ENCODE peak calls at places on chromosomes 1 and 21, in four cellular contexts. S is GM06990, N is tibial artery, H is mammary epithelial cell. Y is an unnamed sample.

GRCh38 chr1:204577794-204578478 is 61.7 kb downstream of the MDM4 start:
- DNase-seq in S (no peak), H (no peak), N (no peak), Y (no peak)

GRCh38 chr1:221637641-221638041 is 104.2 kb downstream of the DUSP10 start:
- DNase-seq in S (no peak), N (no peak), H (no peak), Y (peak)

GRCh38 chr1:13407811-13408210 is 2.4 kb upstream of the PRAMEF20 start:
- DNase-seq in S (no peak), H (no peak), N (no peak), Y (no peak)

GRCh38 chr1:153490272-153491051 is 30.0 kb upstream of the S100A7 start:
- DNase-seq in N (peak), H (peak), S (no peak), Y (peak)

GRCh38 chr1:4820543-4820942 is 166.1 kb downstream of the AJAP1 start:
- DNase-seq in N (no peak), H (no peak), S (no peak), Y (no peak)

GRCh38 chr1:47699492-47700220 is 261.8 kb downstream of the FOXD2 start:
- DNase-seq in H (no peak), S (no peak), N (no peak), Y (peak)

GRCh38 chr1:40796939-40797667 is 13.5 kb downstream of the KCNQ4 start:
- DNase-seq in S (no peak), H (no peak), N (peak), Y (no peak)

GRCh38 chr1:10824821-10825540 is 28.5 kb upstream of the CASZ1 start:
- DNase-seq in H (peak), N (no peak), S (no peak), Y (peak)

GRCh38 chr1:222641269-222641948 is 23.5 kb downstream of the MIA3 start:
- DNase-seq in S (no peak), N (no peak), H (no peak), Y (no peak)

GRCh38 chr1:211789641-211790464 is 40.7 kb downstream of the LPGAT1 start:
- DNase-seq in N (no peak), S (no peak), H (no peak), Y (no peak)

GRCh38 chr1:11354893-11355593 is 82.0 kb downstream of the UBIAD1 start:
- DNase-seq in S (no peak), N (no peak), H (no peak), Y (no peak)

GRCh38 chr1:244246334-244246733 is 195.3 kb downstream of the ZBTB18 start:
- DNase-seq in S (no peak), H (no peak), N (no peak), Y (no peak)

GRCh38 chr1:78743626-78744025 is 94.0 kb downstream of the IFI44 start:
- DNase-seq in S (no peak), H (peak), N (no peak), Y (peak)

GRCh38 chr1:205519541-205520131 is 15.2 kb downstream of the CDK18 start:
- DNase-seq in H (no peak), S (no peak), N (no peak), Y (no peak)

GRCh38 chr1:15935056-15935950 is 40.6 kb downstream of the ZBTB17 start:
- DNase-seq in N (no peak), S (no peak), H (no peak), Y (no peak)

GRCh38 chr1:199758626-199759255 is 268.8 kb upstream of the NR5A2 start:
- DNase-seq in N (no peak), H (peak), S (no peak), Y (peak)

GRCh38 chr1:23168079-23168461 is 586 bp downstream of the LUZP1 start:
- DNase-seq in N (no peak), S (no peak), H (no peak), Y (no peak)

GRCh38 chr1:43004587-43005459 is 46.2 kb upstream of the SLC2A1 start:
- DNase-seq in S (no peak), N (no peak), H (no peak), Y (no peak)

GRCh38 chr1:7012461-7012924 is 227.2 kb downstream of the CAMTA1 start:
- DNase-seq in H (no peak), N (no peak), S (no peak), Y (no peak)

GRCh38 chr1:183898610-183899009 is 93.7 kb downstream of the RGL1 start:
- DNase-seq in H (no peak), N (no peak), S (no peak), Y (no peak)

GRCh38 chr1:239718997-239719628 is 332.7 kb downstream of the CHRM3 start:
- DNase-seq in H (no peak), N (no peak), S (no peak), Y (no peak)

GRCh38 chr1:67688526-67689219 is 3.7 kb downstream of the GADD45A start:
- DNase-seq in S (no peak), H (no peak), N (no peak), Y (no peak)

GRCh38 chr1:201214461-201214860 is 23.8 kb downstream of the IGFN1 start:
- DNase-seq in S (no peak), N (no peak), H (no peak), Y (no peak)

GRCh38 chr1:181151378-181152326 is 63.2 kb downstream of the IER5 start:
- DNase-seq in N (no peak), S (no peak), H (no peak), Y (peak)

GRCh38 chr1:114231301-114231700 is 77.6 kb upstream of the SYT6 start:
- DNase-seq in H (no peak), N (no peak), S (no peak), Y (no peak)

GRCh38 chr21:31198575-31198974 is 145.5 kb downstream of the TIAM1 start:
- DNase-seq in N (no peak), S (no peak), H (peak), Y (peak)

GRCh38 chr1:1292442-1292779 is 12.2 kb downstream of the SCNN1D start:
- DNase-seq in N (no peak), H (no peak), S (no peak), Y (no peak)

GRCh38 chr1:39098569-39099250 is 72.6 kb downstream of the NDUFS5 start:
- DNase-seq in N (peak), H (peak), S (peak), Y (peak)

GRCh38 chr1:232561381-232561780 is 68.6 kb downstream of the SIPA1L2 start:
- DNase-seq in N (no peak), H (no peak), S (no peak), Y (no peak)

GRCh38 chr1:219661464-219662092 is 48.7 kb upstream of the ZC3H11B start:
- DNase-seq in H (no peak), N (no peak), S (no peak), Y (no peak)

GRCh38 chr1:98369463-98369862 is 292.1 kb upstream of the SNX7 start:
- DNase-seq in H (no peak), S (no peak), N (no peak), Y (peak)

GRCh38 chr1:178945763-178946266 is 74.9 kb upstream of the ANGPTL1 start:
- DNase-seq in N (no peak), H (peak), S (no peak), Y (peak)
- H3K4me3 ChIP-seq in N (no peak), H (peak), S (no peak), Y (no peak)

GRCh38 chr1:197331565-197331964 is 63.5 kb downstream of the CRB1 start:
- DNase-seq in H (no peak), N (no peak), S (no peak), Y (no peak)

GRCh38 chr1:197330213-197330612 is 62.2 kb downstream of the CRB1 start:
- DNase-seq in N (no peak), S (no peak), H (no peak), Y (no peak)

DNA sequence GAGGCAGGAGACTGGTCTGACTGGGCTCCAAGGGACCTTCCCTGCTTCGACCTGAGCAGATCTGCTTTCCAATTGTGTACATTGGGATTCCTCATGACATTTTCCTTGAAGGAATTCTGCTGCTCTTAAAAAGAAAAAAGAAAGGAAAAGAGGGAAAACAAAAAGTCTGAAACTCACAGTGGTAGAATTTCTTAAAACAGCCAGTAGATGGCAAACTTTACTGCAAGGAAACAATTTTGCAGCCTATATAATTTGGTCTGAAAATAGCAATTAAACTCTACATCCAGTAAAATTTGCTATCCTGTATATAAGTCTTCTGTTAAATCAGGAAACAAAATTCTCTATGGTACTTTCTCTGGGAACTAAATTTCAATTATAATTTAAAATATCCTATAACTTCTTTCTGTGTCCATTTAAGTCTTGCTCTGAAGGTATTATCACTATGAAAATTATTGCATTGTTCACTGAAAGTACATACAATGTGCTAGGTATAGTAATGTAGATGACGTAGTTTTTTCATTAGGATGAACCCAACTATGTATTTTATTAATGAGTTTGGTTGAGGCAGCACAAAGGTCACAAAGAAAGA is 59.8 kb downstream of the CRB1 start:
- DNase-seq in N (no peak), H (no peak), S (no peak), Y (peak)
- TF ChIP-seq CTCF in N (peak), H (peak), S (peak), Y (peak)

GRCh38 chr1:32903991-32904776 is 3.0 kb upstream of the TMEM54 start:
- DNase-seq in H (no peak), S (no peak), N (peak), Y (no peak)
- H3K4me3 ChIP-seq in H (no peak), S (no peak), N (no peak), Y (no peak)

GRCh38 chr1:190439447-190439846 is 38.2 kb downstream of the BRINP3 start:
- DNase-seq in S (no peak), H (no peak), N (no peak), Y (no peak)

DNA sequence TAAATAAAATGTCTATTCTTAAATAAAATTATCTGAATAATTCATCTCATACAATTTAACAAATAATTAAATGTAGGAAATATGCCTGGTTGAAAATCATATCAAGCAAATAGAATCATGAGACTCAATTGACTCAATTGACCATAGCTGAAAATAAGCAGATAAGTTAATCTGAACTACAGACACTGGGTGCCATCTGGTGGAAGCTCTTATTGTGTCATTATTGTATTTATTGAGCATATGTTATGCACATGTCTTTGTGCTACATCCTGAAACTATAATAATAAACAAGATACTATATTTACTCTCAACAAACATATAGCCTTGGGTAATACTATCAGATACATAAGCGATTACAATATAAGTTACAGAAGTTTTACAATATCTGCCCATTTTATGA is 41.0 kb downstream of the BRINP3 start:
- DNase-seq in H (peak), N (no peak), S (no peak), Y (peak)
- TF ChIP-seq CTCF in H (peak), N (no peak), S (no peak), Y (peak)

GRCh38 chr1:116767782-116768382 is 13.7 kb downstream of the CD2 start:
- DNase-seq in S (no peak), N (no peak), H (no peak), Y (no peak)
- H3K4me3 ChIP-seq in S (no peak), N (no peak), H (no peak), Y (no peak)

GRCh38 chr1:93779540-93780121 is 98.0 kb upstream of the BCAR3 start:
- DNase-seq in H (peak), S (no peak), N (no peak), Y (peak)
- TF ChIP-seq CTCF in H (peak), S (no peak), N (no peak), Y (no peak)

GRCh38 chr1:157697781-157698569 is 2.6 kb downstream of the FCRL3 start:
- DNase-seq in H (no peak), S (no peak), N (no peak), Y (no peak)

GRCh38 chr1:157695417-157695816 is 5.2 kb downstream of the FCRL3 start:
- DNase-seq in H (no peak), N (no peak), S (no peak), Y (no peak)

GRCh38 chr1:157700711-157701110 is at the start of gene FCRL3:
- DNase-seq in S (peak), H (no peak), N (no peak), Y (no peak)

GRCh38 chr1:157700305-157700704 is 264 bp downstream of the FCRL3 start:
- DNase-seq in N (no peak), H (no peak), S (no peak), Y (no peak)

DNA sequence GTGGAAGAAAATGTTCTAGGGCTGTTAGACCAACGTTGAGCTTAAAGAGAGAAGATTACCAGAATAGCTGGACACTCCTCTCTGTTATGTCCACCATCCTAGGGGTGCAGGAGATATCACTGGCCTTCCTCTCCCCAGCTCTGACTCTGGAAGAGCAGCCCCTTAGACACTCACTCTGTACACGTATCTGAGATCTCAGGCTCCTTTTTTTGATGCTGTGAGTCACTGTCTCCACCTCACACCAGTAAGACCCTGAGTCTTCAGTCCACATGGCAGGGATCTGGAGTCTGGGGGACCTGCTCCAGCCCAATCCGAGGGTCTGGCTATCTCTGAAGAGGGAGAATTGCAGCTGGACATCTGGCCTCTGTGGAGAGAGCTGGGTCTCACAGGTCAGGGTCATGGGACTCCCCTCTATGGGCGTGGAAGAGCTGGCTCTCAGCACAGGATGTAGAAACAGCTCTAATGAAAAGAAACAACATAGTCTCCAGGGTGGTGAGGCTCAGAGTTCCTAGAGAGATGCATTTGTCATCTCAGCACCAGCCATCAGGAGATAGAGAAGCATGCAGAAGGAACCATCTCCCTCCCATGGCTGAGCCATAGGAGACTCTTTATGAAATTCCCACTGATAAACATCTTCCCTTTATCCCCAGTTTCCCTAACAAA is 3.5 kb downstream of the FCRL3 start:
- DNase-seq in N (no peak), S (no peak), H (no peak), Y (no peak)
- H3K4me3 ChIP-seq in N (no peak), S (no peak), H (no peak), Y (no peak)

DNA sequence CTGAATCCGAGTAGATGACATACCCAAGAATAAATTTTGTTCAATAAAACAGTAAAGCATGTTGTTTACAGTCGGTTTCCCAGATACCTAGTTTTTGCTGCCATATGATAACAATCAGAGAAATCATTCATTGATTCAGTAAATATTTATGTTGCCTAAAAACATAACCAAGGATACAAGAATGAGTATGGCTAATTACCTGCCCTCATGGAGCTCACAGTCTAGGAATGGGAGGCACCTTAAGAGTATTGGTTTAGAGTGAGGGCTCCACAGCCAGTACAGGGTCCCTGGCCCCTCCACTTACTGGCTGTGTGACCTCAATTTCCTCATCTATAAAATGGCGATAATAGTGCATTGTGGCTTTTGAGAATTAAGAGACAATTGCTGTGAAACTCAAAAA is 921 bp downstream of the ATP5PB start:
- DNase-seq in N (no peak), H (no peak), S (no peak), Y (no peak)
- TF ChIP-seq CTCF in N (no peak), H (no peak), S (no peak), Y (no peak)